ENCODE peak calls at places on chromosomes 7 and 10, in seven cellular contexts. H, I, M, S, V, K and E are unnamed samples.

GRCh38 chr10:44786451-44786850 is 124.7 kb upstream of the TMEM72 start:
- DNase-seq in H (no peak), I (no peak), M (no peak), S (no peak), V (no peak), K (no peak), E (no peak)

GRCh38 chr10:28179490-28180099 is 123.3 kb downstream of the MPP7 start:
- DNase-seq in H (no peak), I (no peak), M (peak; percentile 50), S (peak; percentile 13), V (peak; percentile 63), K (peak; percentile 79), E (no peak)

GRCh38 chr10:43259981-43260761 is 6.7 kb downstream of the RASGEF1A start:
- DNase-seq in H (peak; percentile 77), I (no peak), M (no peak), S (no peak), V (peak; percentile 10), K (peak; percentile 36), E (no peak)

GRCh38 chr10:3893904-3894563 is 109.0 kb upstream of the KLF6 start:
- DNase-seq in H (no peak), I (no peak), M (no peak), S (no peak), V (no peak), K (no peak), E (no peak)

GRCh38 chr7:31939076-31939475 is 131.1 kb downstream of the PDE1C start:
- DNase-seq in H (no peak), I (no peak), M (no peak), S (no peak), V (no peak), K (no peak), E (no peak)

GRCh38 chr10:8659982-8660381 is 605.5 kb downstream of the GATA3 start:
- DNase-seq in H (no peak), I (no peak), M (no peak), S (no peak), V (no peak), K (no peak), E (no peak)

GRCh38 chr10:87660484-87661133 is 931 bp downstream of the PAPSS2 start:
- DNase-seq in H (no peak), I (no peak), M (no peak), S (no peak), V (no peak), K (no peak), E (no peak)

GRCh38 chr10:100167521-100168312 is 18.1 kb downstream of the ERLIN1 start:
- DNase-seq in H (no peak), I (no peak), M (no peak), S (no peak), V (peak; percentile 20), K (no peak), E (no peak)

GRCh38 chr7:4796453-4796852 is 21.0 kb downstream of the AP5Z1 start:
- DNase-seq in H (no peak), I (no peak), M (no peak), S (no peak), V (no peak), K (no peak), E (no peak)

GRCh38 chr7:26709210-26709990 is 155.0 kb downstream of the SKAP2 start:
- DNase-seq in H (no peak), I (no peak), M (no peak), S (no peak), V (no peak), K (no peak), E (no peak)

GRCh38 chr7:140439359-140439758 is 35.5 kb downstream of the RAB19 start:
- DNase-seq in H (no peak), I (no peak), M (no peak), S (no peak), V (no peak), K (peak; percentile 54), E (no peak)

GRCh38 chr7:112770051-112770450 is 20.1 kb downstream of the TMEM168 start:
- DNase-seq in H (no peak), I (no peak), M (no peak), S (no peak), V (no peak), K (no peak), E (no peak)

GRCh38 chr10:75853085-75853484 is 421.7 kb downstream of the LRMDA start:
- DNase-seq in H (no peak), I (no peak), M (no peak), S (no peak), V (no peak), K (no peak), E (no peak)

GRCh38 chr10:117449636-117450035 is 74.4 kb upstream of the PDZD8 start:
- DNase-seq in H (no peak), I (no peak), M (no peak), S (no peak), V (no peak), K (peak; percentile 74), E (no peak)

GRCh38 chr7:71574153-71574894 is 442.4 kb downstream of the GALNT17 start:
- DNase-seq in H (peak; percentile 7), I (no peak), M (no peak), S (no peak), V (no peak), K (no peak), E (no peak)

GRCh38 chr10:120308590-120308989 is 148.4 kb upstream of the PLPP4 start:
- DNase-seq in H (no peak), I (no peak), M (no peak), S (no peak), V (no peak), K (no peak), E (no peak)

GRCh38 chr7:102974366-102975236 is 61.8 kb downstream of the LRRC17 start:
- DNase-seq in H (no peak), I (no peak), M (no peak), S (no peak), V (no peak), K (peak; percentile 70), E (no peak)

GRCh38 chr7:27616914-27617548 is 45.7 kb downstream of the HIBADH start:
- DNase-seq in H (no peak), I (no peak), M (no peak), S (no peak), V (no peak), K (no peak), E (no peak)

GRCh38 chr7:38373155-38373554 is 99.7 kb upstream of the TARP start:
- DNase-seq in H (no peak), I (no peak), M (no peak), S (no peak), V (no peak), K (no peak), E (no peak)

GRCh38 chr7:92614586-92615237 is 24.5 kb upstream of the FAM133B start:
- DNase-seq in H (no peak), I (no peak), M (no peak), S (no peak), V (no peak), K (no peak), E (no peak)

GRCh38 chr10:36808625-36809362 is 316.6 kb upstream of the ANKRD30A start:
- DNase-seq in H (no peak), I (no peak), M (no peak), S (no peak), V (no peak), K (no peak), E (no peak)

GRCh38 chr7:70884446-70884764 is 247.5 kb upstream of the GALNT17 start:
- DNase-seq in H (no peak), I (no peak), M (no peak), S (no peak), V (no peak), K (no peak), E (no peak)

GRCh38 chr10:7027913-7028808 is 382.7 kb downstream of the SFMBT2 start:
- DNase-seq in H (no peak), I (no peak), M (no peak), S (no peak), V (no peak), K (no peak), E (no peak)

GRCh38 chr10:37854606-37855005 is 2.8 kb downstream of the ZNF248 start:
- DNase-seq in H (no peak), I (no peak), M (no peak), S (no peak), V (no peak), K (no peak), E (no peak)

GRCh38 chr7:130932088-130932487 is 198.1 kb upstream of the KLF14 start:
- DNase-seq in H (no peak), I (no peak), M (no peak), S (no peak), V (no peak), K (no peak), E (no peak)

DNA sequence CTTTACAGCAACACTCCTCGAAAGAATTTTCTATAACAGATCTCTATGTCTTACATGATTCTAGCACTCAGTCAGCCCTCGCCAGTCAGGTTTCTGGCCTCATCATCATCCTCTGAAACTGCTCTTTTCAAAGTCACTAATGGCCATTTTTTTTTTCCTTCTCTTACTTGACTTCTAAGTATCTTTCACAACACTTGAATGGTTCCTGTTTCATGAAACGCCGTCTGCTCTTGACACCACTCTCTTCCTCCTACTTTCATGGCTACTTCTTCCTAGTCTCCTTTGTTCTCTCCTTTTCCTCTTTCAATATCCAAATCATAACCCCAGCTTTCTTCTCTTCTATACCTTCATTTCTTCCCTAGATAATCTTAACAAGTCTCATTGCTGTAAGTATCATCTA is 100.5 kb upstream of the NRP1 start:
- DNase-seq in H (no peak), I (no peak), M (no peak), S (no peak), V (no peak), K (no peak), E (no peak)
- H3K4me3 ChIP-seq in H (no peak overlapping the region), I (no peak overlapping the region), M (no peak overlapping the region), S (no peak overlapping the region), V (no peak overlapping the region), K (no peak overlapping the region), E (no peak overlapping the region)

GRCh38 chr7:67743501-67743900 is 746.9 kb downstream of the TYW1 start:
- DNase-seq in H (no peak), I (no peak), M (no peak), S (no peak), V (no peak), K (no peak), E (no peak)
- H3K4me1 ChIP-seq in H (no peaks in the 10 kb centered on the region), I (no peaks in the 10 kb centered on the region), M (no peaks in the 10 kb centered on the region), S (no peaks in the 10 kb centered on the region), V (no peaks in the 10 kb centered on the region), K (no peaks in the 10 kb centered on the region), E (no peaks in the 10 kb centered on the region)

DNA sequence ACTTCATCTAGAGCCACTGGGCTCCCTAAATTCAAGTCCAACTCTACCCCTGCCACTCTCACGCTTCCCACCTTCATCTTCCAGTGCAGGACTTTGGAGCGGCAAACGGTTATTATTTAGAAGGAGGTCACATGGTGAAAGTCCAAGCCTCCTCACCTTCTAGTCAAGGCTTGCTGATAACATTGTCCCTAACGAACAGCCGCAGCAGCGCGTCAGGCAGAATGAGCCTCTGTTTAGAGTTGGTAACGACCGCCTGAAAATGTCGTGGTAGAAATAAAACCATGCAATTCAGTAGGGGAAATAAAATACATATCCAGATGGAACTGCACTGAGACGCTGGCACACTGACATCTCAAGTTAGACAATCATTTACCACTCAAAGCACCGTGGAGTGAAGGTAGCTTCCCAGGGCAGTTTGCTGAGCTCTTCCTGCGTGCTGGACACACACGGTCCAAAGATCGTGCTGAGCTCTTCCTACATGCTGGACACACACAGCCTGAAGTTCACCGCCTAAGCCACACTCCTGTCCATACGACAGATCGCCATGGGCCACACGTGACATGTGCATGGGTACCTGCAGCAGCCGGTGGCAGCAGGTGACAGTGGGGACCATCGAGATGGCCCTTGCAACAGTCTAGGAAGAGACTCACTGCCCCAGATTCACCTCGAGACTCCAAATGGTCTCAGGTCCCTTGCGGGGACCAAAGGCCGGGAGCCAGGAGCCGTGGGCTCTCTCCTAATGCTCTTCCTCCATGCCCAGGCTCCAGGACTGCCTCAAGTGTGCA is 323.5 kb downstream of the PTPRN2 start:
- DNase-seq in H (peak; percentile 57), I (no peak), M (no peak), S (no peak), V (no peak), K (no peak), E (no peak)
- H3K9me3 ChIP-seq in H (no peaks in the 10 kb centered on the region), I (no peaks in the 10 kb centered on the region), M (peaks cover 28% of the 10 kb centered on the region), S (no peaks in the 10 kb centered on the region), V (no peaks in the 10 kb centered on the region), K (no peaks in the 10 kb centered on the region), E (no peaks in the 10 kb centered on the region)

GRCh38 chr7:2109936-2110585 is 122.7 kb downstream of the MAD1L1 start:
- DNase-seq in H (no peak), I (peak; percentile 55), M (no peak), S (peak; percentile 93), V (no peak), K (peak; percentile 92), E (no peak)
- H3K4me3 ChIP-seq in H (no peak overlapping the region), I (no peak overlapping the region), M (no peak overlapping the region), S (peak overlapping the region; percentile 36), V (no peak overlapping the region), K (peak overlapping the region; percentile 48), E (no peak overlapping the region)